ENCODE peak calls at places on chromosomes 1 and 21, in eight cellular contexts. R is adrenal gland, V is IMR-90, U is HepG2, X is uterus, W is heart left ventricle, Z is HCT116, E is transverse colon. D is an unnamed sample.

GRCh38 chr21:29717659-29718058 is 222.1 kb downstream of the GRIK1 start:
- DNase-seq in W (no peak), R (no peak), X (no peak), V (no peak), E (no peak), U (no peak), Z (no peak), D (no peak)

GRCh38 chr1:41783189-41783639 is 135.5 kb downstream of the HIVEP3 start:
- DNase-seq in W (no peak), Z (peak; percentile 79), R (peak; percentile 60), U (no peak), E (no peak), X (no peak), V (peak; percentile 85), D (peak; percentile 69)

GRCh38 chr21:33299181-33299752 is 25.5 kb upstream of the IFNAR1 start:
- DNase-seq in E (peak; percentile 18), R (no peak), U (no peak), W (no peak), V (no peak), Z (no peak), X (no peak), D (no peak)

GRCh38 chr1:48920741-48921330 is 144.1 kb upstream of the BEND5 start:
- DNase-seq in E (no peak), V (no peak), R (no peak), Z (no peak), X (no peak), W (no peak), U (no peak), D (no peak)

GRCh38 chr1:218164930-218165686 is 120.0 kb upstream of the RRP15 start:
- DNase-seq in U (no peak), W (peak; percentile 63), X (no peak), Z (no peak), V (no peak), E (peak; percentile 7), R (no peak), D (peak; percentile 6)

GRCh38 chr1:172359531-172359991 is 60.9 kb upstream of the C1orf105 start:
- DNase-seq in E (no peak), V (peak; percentile 54), R (no peak), Z (no peak), X (no peak), W (no peak), U (peak; percentile 39), D (peak; percentile 60)

GRCh38 chr1:83999316-83999819 is 436 bp upstream of the TTLL7 start:
- DNase-seq in E (peak; percentile 78), U (peak; percentile 13), X (peak; percentile 68), W (peak; percentile 71), Z (peak; percentile 80), R (peak; percentile 83), V (peak; percentile 69), D (peak; percentile 77)

GRCh38 chr1:27517907-27518718 is 28.1 kb upstream of the WASF2 start:
- DNase-seq in U (no peak), W (no peak), R (no peak), X (no peak), V (no peak), E (peak; percentile 90), Z (no peak), D (no peak)

GRCh38 chr21:27795418-27795817 is 828.5 kb upstream of the ADAMTS5 start:
- DNase-seq in W (no peak), R (no peak), E (no peak), X (no peak), U (no peak), V (no peak), Z (no peak), D (no peak)

GRCh38 chr1:204974326-204974725 is 68.7 kb upstream of the CNTN2 start:
- DNase-seq in U (no peak), W (no peak), V (no peak), E (no peak), Z (no peak), R (no peak), X (no peak), D (no peak)
- TF ChIP-seq CTCF in U (peak; percentile 10), W (no peak), V (no peak), E (no peak), Z (no peak), R (no peak), X (no peak), D (no peak)

DNA sequence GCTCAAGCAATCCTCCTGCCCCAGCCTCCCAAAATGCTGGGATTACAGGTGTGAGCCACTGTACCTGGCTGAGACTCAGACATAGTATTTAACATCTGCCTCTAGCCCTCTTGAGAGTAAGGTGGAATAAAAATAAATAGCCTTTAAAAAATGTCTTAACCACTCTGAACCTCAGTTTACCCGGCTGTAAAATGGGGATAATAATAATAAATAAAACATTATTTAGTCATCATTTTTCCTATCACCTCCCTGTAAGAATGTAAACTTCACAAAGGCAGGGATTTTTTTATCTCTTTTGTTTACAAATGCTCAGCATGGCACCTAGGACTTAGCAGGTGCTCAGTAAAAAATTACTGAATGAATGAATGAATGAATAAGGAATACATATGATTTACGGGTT is 17.2 kb downstream of the EPHB2 start:
- DNase-seq in R (no peak), V (no peak), X (no peak), W (no peak), Z (no peak), U (no peak), E (no peak), D (no peak)
- TF ChIP-seq POLR2A in R (no peak), V (no peak), X (no peak), W (no peak), Z (no peak), U (no peak), E (no peak), D (no peak)

DNA sequence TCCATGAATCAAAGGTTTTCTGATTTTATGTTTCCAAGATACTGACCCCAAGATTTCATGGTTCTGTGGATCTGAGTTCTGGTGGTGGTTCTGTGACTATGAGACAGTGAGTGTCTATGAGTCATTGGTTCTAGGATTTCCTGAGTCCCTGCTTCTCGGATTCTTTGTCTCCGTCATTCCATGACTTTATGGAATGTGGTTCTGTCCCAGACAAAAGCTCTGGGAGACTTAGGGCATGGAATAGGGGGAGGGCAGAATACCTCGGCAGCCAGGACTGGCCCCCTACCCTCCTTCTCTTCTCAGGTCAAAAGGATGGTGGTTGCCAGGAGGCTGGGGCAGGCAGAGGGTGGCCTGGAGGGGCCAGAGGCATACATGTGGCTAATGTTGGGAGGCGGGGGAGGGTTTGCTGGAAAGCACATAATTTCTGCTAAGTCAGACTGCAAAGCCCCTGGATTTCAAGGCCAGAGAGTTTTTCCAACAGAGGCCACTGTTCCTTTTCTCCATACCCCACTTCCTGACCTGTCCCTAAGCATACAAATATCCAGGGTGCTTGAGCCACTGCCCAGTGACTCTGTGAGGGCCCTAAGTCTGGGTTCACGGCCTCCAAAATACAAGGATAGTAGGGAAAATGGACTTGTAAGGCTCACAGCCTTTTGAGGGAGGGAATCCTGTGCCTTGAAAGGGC is 17.2 kb downstream of the CDCP2 start:
- DNase-seq in X (no peak), Z (no peak), V (peak; percentile 61), U (peak; percentile 38), W (no peak), E (no peak), R (no peak), D (no peak)
- H3K27ac ChIP-seq in X (no peak overlapping the region), Z (no peak overlapping the region), V (peak overlapping the region; percentile 48), U (no peak overlapping the region), W (no peak overlapping the region), E (no peak overlapping the region), R (no peak overlapping the region), D (no peak overlapping the region)

GRCh38 chr1:70354332-70355110 is at the start of gene ANKRD13C:
- DNase-seq in U (peak; percentile 95), X (peak; percentile 93), V (peak; percentile 96), Z (peak; percentile 92), E (peak; percentile 94), W (peak; percentile 95), R (peak; percentile 98), D (peak; percentile 95)
- TF ChIP-seq CTCF in U (peak; percentile 15), X (no peak), V (peak; percentile 6), Z (no peak), E (peak; percentile 24), W (no peak), R (no peak), D (no peak)